ENCODE peak calls at places on chromosomes 11 and 22, in ten cellular contexts. B is frontal cortex, R is NCI-H2081, V is posterior cingulate gyrus, G is kidney tubule cell, F is NCI-H2029, W is posterior vena cava, Y is SHP77 treated with DMSO at 0.1 percent for 48 hours, N is left cardiac atrium, J is ovary. D is an unnamed sample.

GRCh38 chr22:31626427-31627150 is 35.4 kb downstream of the PISD start:
- DNase-seq in J (peak), B (no peak), V (no peak), R (no peak), Y (no peak), F (peak), W (peak), G (no peak), N (peak), D (no peak)

GRCh38 chr11:10568486-10568941 is at the start of gene LYVE1:
- DNase-seq in J (no peak), Y (no peak), R (no peak), B (no peak), G (no peak), N (peak), W (no peak), V (no peak), F (no peak), D (no peak)

GRCh38 chr22:31615481-31615840 is 46.6 kb downstream of the PISD start:
- DNase-seq in N (no peak), V (no peak), F (no peak), B (no peak), R (no peak), G (no peak), J (no peak), W (no peak), Y (no peak), D (no peak)

GRCh38 chr11:80346660-80347059 is 905.8 kb upstream of the TENM4 start:
- DNase-seq in N (no peak), W (no peak), G (no peak), R (no peak), J (no peak), Y (no peak), V (no peak), B (no peak), F (no peak), D (peak)

GRCh38 chr22:48336339-48337060 is 1491.2 kb downstream of the BRD1 start:
- DNase-seq in B (no peak), W (no peak), J (no peak), F (no peak), G (no peak), Y (no peak), N (no peak), V (no peak), R (no peak), D (no peak)

GRCh38 chr11:131544591-131544990 is 174.2 kb downstream of the NTM start:
- DNase-seq in B (no peak), W (no peak), R (no peak), V (no peak), Y (no peak), F (no peak), J (no peak), G (no peak), N (no peak), D (no peak)

GRCh38 chr11:116826751-116827431 is 2.8 kb upstream of the APOC3 start:
- DNase-seq in Y (no peak), F (no peak), V (no peak), W (peak), B (no peak), R (no peak), N (no peak), G (no peak), J (no peak), D (no peak)

GRCh38 chr11:112903310-112903709 is 57.9 kb upstream of the NCAM1 start:
- DNase-seq in G (no peak), V (peak), B (no peak), R (peak), J (no peak), W (no peak), N (no peak), F (peak), Y (no peak), D (no peak)

GRCh38 chr11:8688414-8689362 is 6.1 kb downstream of the RPL27A start:
- DNase-seq in B (peak), V (peak), F (peak), W (peak), N (peak), Y (peak), J (peak), R (peak), G (peak), D (peak)

GRCh38 chr11:44958165-44958564 is 7.5 kb upstream of the TP53I11 start:
- DNase-seq in B (no peak), W (no peak), J (no peak), R (peak), F (peak), Y (no peak), G (no peak), V (no peak), N (no peak), D (no peak)

GRCh38 chr11:6357222-6357621 is 33.1 kb upstream of the SMPD1 start:
- DNase-seq in Y (no peak), V (no peak), W (peak), G (peak), J (peak), F (no peak), N (peak), B (no peak), R (no peak), D (peak)

GRCh38 chr22:45804986-45805325 is 133.3 kb downstream of the ATXN10 start:
- DNase-seq in Y (no peak), R (no peak), G (peak), J (no peak), F (no peak), W (no peak), V (no peak), N (no peak), B (no peak), D (peak)

GRCh38 chr22:29715240-29715639 is 4.6 kb upstream of the CABP7 start:
- DNase-seq in N (no peak), R (peak), W (no peak), J (no peak), G (no peak), B (no peak), Y (peak), F (no peak), V (no peak), D (no peak)

GRCh38 chr11:10005955-10006525 is 288.0 kb downstream of the SBF2 start:
- DNase-seq in G (no peak), R (no peak), W (no peak), J (no peak), Y (no peak), B (no peak), V (no peak), N (no peak), F (no peak), D (no peak)

GRCh38 chr22:29947410-29948387 is 64.7 kb downstream of the MTMR3 start:
- DNase-seq in J (no peak), G (no peak), Y (no peak), N (no peak), R (no peak), V (no peak), W (no peak), B (no peak), F (no peak), D (no peak)

GRCh38 chr11:100914415-100914814 is 215.2 kb downstream of the PGR start:
- DNase-seq in R (no peak), Y (no peak), G (no peak), W (no peak), B (no peak), N (no peak), J (no peak), V (no peak), F (no peak), D (no peak)

GRCh38 chr11:119872911-119873310 is 143.9 kb upstream of the NECTIN1 start:
- DNase-seq in V (no peak), Y (no peak), W (peak), R (no peak), J (no peak), B (no peak), G (no peak), F (no peak), N (no peak), D (no peak)

GRCh38 chr22:39571538-39571937 is 985 bp downstream of the CACNA1I start:
- DNase-seq in F (no peak), R (no peak), W (no peak), V (no peak), J (no peak), N (no peak), Y (no peak), B (no peak), G (no peak), D (no peak)